ENCODE peak calls at places on chromosomes 2 and 18, in ten cellular contexts. One of them, this sample, is unnamed.
A peak's percentile ranks its signal among the peaks of the same experiment; 100 is the strongest.

GRCh38 chr2:175004730-175004979 is 526 bp downstream of the CHN1 start:
- DNase-seq in fibroblast of lung: no peak
- DNase-seq in cardiac fibroblast: no peak
- DNase-seq in bronchial epithelial cell: no peak
- DNase-seq in GM06990: no peak
- DNase-seq in endothelial cell of umbilical vein: no peak
- DNase-seq in IMR-90: no peak
- DNase-seq in mammary epithelial cell: no peak
- DNase-seq in ovary: peak; percentile 20
- DNase-seq in tibial artery: no peak
- DNase-seq in this sample: no peak

GRCh38 chr2:25521665-25522387 is 151.6 kb downstream of the DTNB start:
- DNase-seq in fibroblast of lung: peak; percentile 86
- DNase-seq in cardiac fibroblast: peak; percentile 92
- DNase-seq in bronchial epithelial cell: peak; percentile 63
- DNase-seq in GM06990: peak; percentile 71
- DNase-seq in endothelial cell of umbilical vein: peak; percentile 86
- DNase-seq in IMR-90: peak; percentile 81
- DNase-seq in mammary epithelial cell: peak; percentile 49
- DNase-seq in ovary: no peak
- DNase-seq in tibial artery: no peak
- DNase-seq in this sample: peak; percentile 91

GRCh38 chr2:66024396-66024795 is 410.5 kb upstream of the MEIS1 start:
- DNase-seq in fibroblast of lung: no peak
- DNase-seq in cardiac fibroblast: no peak
- DNase-seq in bronchial epithelial cell: peak; percentile 70
- DNase-seq in GM06990: no peak
- DNase-seq in endothelial cell of umbilical vein: no peak
- DNase-seq in IMR-90: no peak
- DNase-seq in mammary epithelial cell: no peak
- DNase-seq in ovary: no peak
- DNase-seq in tibial artery: no peak
- DNase-seq in this sample: no peak

GRCh38 chr2:114700440-114700839 is 258.0 kb downstream of the DPP10 start:
- DNase-seq in fibroblast of lung: no peak
- DNase-seq in cardiac fibroblast: no peak
- DNase-seq in bronchial epithelial cell: no peak
- DNase-seq in GM06990: no peak
- DNase-seq in endothelial cell of umbilical vein: no peak
- DNase-seq in IMR-90: no peak
- DNase-seq in mammary epithelial cell: no peak
- DNase-seq in ovary: no peak
- DNase-seq in tibial artery: no peak
- DNase-seq in this sample: no peak

GRCh38 chr18:46402396-46402795 is 254.6 kb downstream of the LOXHD1 start:
- DNase-seq in fibroblast of lung: no peak
- DNase-seq in cardiac fibroblast: peak; percentile 9
- DNase-seq in bronchial epithelial cell: no peak
- DNase-seq in GM06990: no peak
- DNase-seq in endothelial cell of umbilical vein: no peak
- DNase-seq in IMR-90: peak; percentile 49
- DNase-seq in mammary epithelial cell: no peak
- DNase-seq in ovary: no peak
- DNase-seq in tibial artery: no peak
- DNase-seq in this sample: no peak

GRCh38 chr18:46242185-46242584 is 138.0 kb downstream of the HAUS1 start:
- DNase-seq in fibroblast of lung: no peak
- DNase-seq in cardiac fibroblast: no peak
- DNase-seq in bronchial epithelial cell: no peak
- DNase-seq in GM06990: no peak
- DNase-seq in endothelial cell of umbilical vein: no peak
- DNase-seq in IMR-90: no peak
- DNase-seq in mammary epithelial cell: no peak
- DNase-seq in ovary: no peak
- DNase-seq in tibial artery: no peak
- DNase-seq in this sample: no peak

GRCh38 chr2:234444888-234445287 is 52.0 kb downstream of the ARL4C start:
- DNase-seq in fibroblast of lung: peak; percentile 94
- DNase-seq in cardiac fibroblast: peak; percentile 81
- DNase-seq in bronchial epithelial cell: peak; percentile 61
- DNase-seq in GM06990: peak; percentile 48
- DNase-seq in endothelial cell of umbilical vein: peak; percentile 93
- DNase-seq in IMR-90: peak; percentile 98
- DNase-seq in mammary epithelial cell: peak; percentile 59
- DNase-seq in ovary: no peak
- DNase-seq in tibial artery: no peak
- DNase-seq in this sample: peak; percentile 92

GRCh38 chr2:239697765-239698164 is 296.9 kb upstream of the HDAC4 start:
- DNase-seq in fibroblast of lung: no peak
- DNase-seq in cardiac fibroblast: no peak
- DNase-seq in bronchial epithelial cell: no peak
- DNase-seq in GM06990: no peak
- DNase-seq in endothelial cell of umbilical vein: no peak
- DNase-seq in IMR-90: no peak
- DNase-seq in mammary epithelial cell: no peak
- DNase-seq in ovary: no peak
- DNase-seq in tibial artery: peak; percentile 44
- DNase-seq in this sample: no peak

GRCh38 chr2:70552501-70553333 is 909 bp downstream of the TGFA start:
- DNase-seq in fibroblast of lung: no peak
- DNase-seq in cardiac fibroblast: no peak
- DNase-seq in bronchial epithelial cell: peak; percentile 52
- DNase-seq in GM06990: no peak
- DNase-seq in endothelial cell of umbilical vein: no peak
- DNase-seq in IMR-90: no peak
- DNase-seq in mammary epithelial cell: peak; percentile 82
- DNase-seq in ovary: no peak
- DNase-seq in tibial artery: no peak
- DNase-seq in this sample: no peak

GRCh38 chr2:201118957-201119848 is 3.2 kb downstream of the CFLAR start:
- DNase-seq in fibroblast of lung: peak; percentile 52
- DNase-seq in cardiac fibroblast: peak; percentile 60
- DNase-seq in bronchial epithelial cell: no peak
- DNase-seq in GM06990: no peak
- DNase-seq in endothelial cell of umbilical vein: peak; percentile 68
- DNase-seq in IMR-90: peak; percentile 52
- DNase-seq in mammary epithelial cell: no peak
- DNase-seq in ovary: no peak
- DNase-seq in tibial artery: no peak
- DNase-seq in this sample: peak; percentile 57

GRCh38 chr2:30249354-30249753 is 18.0 kb downstream of the LBH start:
- DNase-seq in fibroblast of lung: no peak
- DNase-seq in cardiac fibroblast: no peak
- DNase-seq in bronchial epithelial cell: no peak
- DNase-seq in GM06990: no peak
- DNase-seq in endothelial cell of umbilical vein: no peak
- DNase-seq in IMR-90: no peak
- DNase-seq in mammary epithelial cell: no peak
- DNase-seq in ovary: no peak
- DNase-seq in tibial artery: no peak
- DNase-seq in this sample: no peak

GRCh38 chr2:167289651-167290410 is 401.6 kb downstream of the XIRP2 start:
- DNase-seq in fibroblast of lung: peak; percentile 50
- DNase-seq in cardiac fibroblast: no peak
- DNase-seq in bronchial epithelial cell: peak; percentile 55
- DNase-seq in GM06990: no peak
- DNase-seq in endothelial cell of umbilical vein: no peak
- DNase-seq in IMR-90: peak; percentile 39
- DNase-seq in mammary epithelial cell: no peak
- DNase-seq in ovary: no peak
- DNase-seq in tibial artery: no peak
- DNase-seq in this sample: no peak

GRCh38 chr2:167294031-167294774 is 405.9 kb downstream of the XIRP2 start:
- DNase-seq in fibroblast of lung: peak; percentile 58
- DNase-seq in cardiac fibroblast: peak; percentile 13
- DNase-seq in bronchial epithelial cell: peak; percentile 2
- DNase-seq in GM06990: peak; percentile 4
- DNase-seq in endothelial cell of umbilical vein: peak; percentile 5
- DNase-seq in IMR-90: peak; percentile 24
- DNase-seq in mammary epithelial cell: peak; percentile 4
- DNase-seq in ovary: peak; percentile 22
- DNase-seq in tibial artery: peak; percentile 66
- DNase-seq in this sample: peak; percentile 26

GRCh38 chr2:167294775-167295140 is 406.5 kb downstream of the XIRP2 start:
- DNase-seq in fibroblast of lung: peak; percentile 56
- DNase-seq in cardiac fibroblast: peak; percentile 5
- DNase-seq in bronchial epithelial cell: peak; percentile 21
- DNase-seq in GM06990: no peak
- DNase-seq in endothelial cell of umbilical vein: peak; percentile 46
- DNase-seq in IMR-90: peak; percentile 22
- DNase-seq in mammary epithelial cell: peak; percentile 29
- DNase-seq in ovary: no peak
- DNase-seq in tibial artery: no peak
- DNase-seq in this sample: no peak

GRCh38 chr2:167293172-167293781 is 405.0 kb downstream of the XIRP2 start:
- DNase-seq in fibroblast of lung: peak; percentile 51
- DNase-seq in cardiac fibroblast: peak; percentile 18
- DNase-seq in bronchial epithelial cell: no peak
- DNase-seq in GM06990: peak; percentile 20
- DNase-seq in endothelial cell of umbilical vein: peak; percentile 18
- DNase-seq in IMR-90: peak; percentile 16
- DNase-seq in mammary epithelial cell: peak; percentile 20
- DNase-seq in ovary: no peak
- DNase-seq in tibial artery: no peak
- DNase-seq in this sample: peak; percentile 12

DNA sequence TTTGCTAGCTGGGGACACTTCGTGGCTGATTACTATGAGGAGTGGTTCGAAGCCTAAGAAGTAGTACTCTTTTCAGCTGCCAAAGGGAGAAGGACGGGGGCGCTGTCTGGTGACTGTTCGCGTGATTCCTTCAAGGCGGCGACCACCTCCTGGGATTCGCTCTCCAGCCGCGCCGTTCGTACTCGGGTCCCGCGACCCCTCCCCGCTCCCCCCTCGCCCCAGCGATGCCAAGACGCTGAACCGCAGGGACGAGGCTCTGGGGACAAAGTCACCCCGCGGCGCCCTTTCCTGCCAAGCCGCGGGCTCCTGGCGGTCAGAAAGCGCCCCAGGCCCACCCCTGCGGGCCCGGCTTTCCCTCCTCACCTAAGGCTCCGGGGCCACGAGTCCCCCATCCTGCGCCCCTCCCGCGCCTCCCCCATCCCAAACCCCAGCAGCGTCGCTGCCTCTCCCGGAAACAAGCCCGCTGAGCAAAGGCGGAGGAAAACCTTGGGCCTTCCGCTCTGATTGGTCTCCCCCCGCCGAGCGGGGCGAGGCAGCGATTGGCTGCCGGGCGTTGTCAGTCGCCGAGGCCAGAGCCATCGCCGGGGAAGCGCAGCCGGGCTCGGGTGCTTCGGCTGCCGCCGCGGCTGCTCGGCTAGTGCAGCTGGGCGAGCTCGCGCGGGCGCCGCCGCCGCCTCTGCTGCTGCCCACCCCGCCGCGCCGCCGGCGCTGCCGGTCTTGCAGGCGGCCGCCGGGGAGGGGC is 404.3 kb downstream of the XIRP2 start:
- DNase-seq in fibroblast of lung: peak; percentile 95
- DNase-seq in cardiac fibroblast: peak; percentile 93
- DNase-seq in bronchial epithelial cell: peak; percentile 80
- DNase-seq in GM06990: peak; percentile 82
- DNase-seq in endothelial cell of umbilical vein: peak; percentile 87
- DNase-seq in IMR-90: peak; percentile 93
- DNase-seq in mammary epithelial cell: peak; percentile 90
- DNase-seq in ovary: peak; percentile 81
- DNase-seq in tibial artery: peak; percentile 89
- DNase-seq in this sample: peak; percentile 80
- TF ChIP-seq CTCF in fibroblast of lung: peak; percentile 53
- TF ChIP-seq CTCF in cardiac fibroblast: peak; percentile 46
- TF ChIP-seq CTCF in bronchial epithelial cell: peak; percentile 53
- TF ChIP-seq CTCF in GM06990: peak; percentile 32
- TF ChIP-seq CTCF in endothelial cell of umbilical vein: peak; percentile 51
- TF ChIP-seq CTCF in IMR-90: peak; percentile 34
- TF ChIP-seq CTCF in mammary epithelial cell: no peak
- TF ChIP-seq CTCF in ovary: no peak
- TF ChIP-seq CTCF in tibial artery: no peak
- TF ChIP-seq CTCF in this sample: no peak

DNA sequence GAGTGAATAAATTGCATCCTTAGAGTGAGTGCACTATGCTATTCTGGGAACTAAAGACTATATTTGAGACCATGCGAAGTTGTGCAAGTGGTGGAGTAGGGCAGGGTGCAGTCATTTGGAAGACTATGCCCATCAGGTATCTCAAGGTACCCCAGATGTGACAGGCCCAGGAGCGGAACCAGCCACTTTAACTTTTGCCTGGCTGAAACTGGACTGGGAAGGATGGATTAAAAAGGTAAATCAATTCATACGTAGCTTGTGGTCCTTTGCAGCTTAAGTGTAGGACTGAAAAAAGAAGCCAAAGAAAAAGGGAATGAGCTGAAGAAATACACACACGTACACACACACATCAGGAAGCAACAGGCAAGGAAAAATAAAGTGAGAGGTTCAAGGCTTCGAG is 1.7 kb downstream of the KYNU start:
- DNase-seq in fibroblast of lung: no peak
- DNase-seq in cardiac fibroblast: no peak
- DNase-seq in bronchial epithelial cell: no peak
- DNase-seq in GM06990: no peak
- DNase-seq in endothelial cell of umbilical vein: no peak
- DNase-seq in IMR-90: no peak
- DNase-seq in mammary epithelial cell: no peak
- DNase-seq in ovary: no peak
- DNase-seq in tibial artery: no peak
- DNase-seq in this sample: no peak
- H3K4me3 ChIP-seq in fibroblast of lung: no peak overlapping the region
- H3K4me3 ChIP-seq in cardiac fibroblast: no peak overlapping the region
- H3K4me3 ChIP-seq in bronchial epithelial cell: peak overlapping the region; percentile 4
- H3K4me3 ChIP-seq in GM06990: peak overlapping the region; percentile 49
- H3K4me3 ChIP-seq in endothelial cell of umbilical vein: no peak overlapping the region
- H3K4me3 ChIP-seq in IMR-90: no peak overlapping the region
- H3K4me3 ChIP-seq in mammary epithelial cell: no peak overlapping the region
- H3K4me3 ChIP-seq in ovary: no peak overlapping the region
- H3K4me3 ChIP-seq in tibial artery: no peak overlapping the region
- H3K4me3 ChIP-seq in this sample: no peak overlapping the region

GRCh38 chr18:40582105-40582504 is 1372.9 kb upstream of the PIK3C3 start:
- DNase-seq in fibroblast of lung: no peak
- DNase-seq in cardiac fibroblast: no peak
- DNase-seq in bronchial epithelial cell: no peak
- DNase-seq in GM06990: no peak
- DNase-seq in endothelial cell of umbilical vein: no peak
- DNase-seq in IMR-90: no peak
- DNase-seq in mammary epithelial cell: no peak
- DNase-seq in ovary: no peak
- DNase-seq in tibial artery: no peak
- DNase-seq in this sample: no peak
- TF ChIP-seq CTCF in fibroblast of lung: no peak
- TF ChIP-seq CTCF in cardiac fibroblast: peak; percentile 9
- TF ChIP-seq CTCF in bronchial epithelial cell: no peak
- TF ChIP-seq CTCF in GM06990: no peak
- TF ChIP-seq CTCF in endothelial cell of umbilical vein: no peak
- TF ChIP-seq CTCF in IMR-90: no peak
- TF ChIP-seq CTCF in mammary epithelial cell: peak; percentile 36
- TF ChIP-seq CTCF in ovary: no peak
- TF ChIP-seq CTCF in tibial artery: no peak
- TF ChIP-seq CTCF in this sample: no peak

GRCh38 chr18:31446854-31447253 is 687 bp upstream of the DSG3 start:
- DNase-seq in fibroblast of lung: no peak
- DNase-seq in cardiac fibroblast: no peak
- DNase-seq in bronchial epithelial cell: no peak
- DNase-seq in GM06990: no peak
- DNase-seq in endothelial cell of umbilical vein: no peak
- DNase-seq in IMR-90: no peak
- DNase-seq in mammary epithelial cell: no peak
- DNase-seq in ovary: no peak
- DNase-seq in tibial artery: no peak
- DNase-seq in this sample: no peak
- H3K4me3 ChIP-seq in fibroblast of lung: no peak overlapping the region
- H3K4me3 ChIP-seq in cardiac fibroblast: no peak overlapping the region
- H3K4me3 ChIP-seq in bronchial epithelial cell: no peak overlapping the region
- H3K4me3 ChIP-seq in GM06990: no peak overlapping the region
- H3K4me3 ChIP-seq in endothelial cell of umbilical vein: no peak overlapping the region
- H3K4me3 ChIP-seq in IMR-90: no peak overlapping the region
- H3K4me3 ChIP-seq in mammary epithelial cell: peak overlapping the region; percentile 100
- H3K4me3 ChIP-seq in ovary: no peak overlapping the region
- H3K4me3 ChIP-seq in tibial artery: no peak overlapping the region
- H3K4me3 ChIP-seq in this sample: no peak overlapping the region

This sample was measured in fibroblast of the aortic adventitia.